ENCODE peak calls at places on chromosomes 11 and 22, in ten cellular contexts. F is stimulated activated CD4-positive, alpha-beta T cell treated with anti-CD3 and anti-CD28 coated beads, Interleukin-2, amount 100 ng/mL, for 48 hours; H is SHP77 treated with DMSO at 0.1 percent for 48 hours; O is fibroblast of mammary gland; N is Caco-2; Y is Kasumi-1; E is T-cell; J is germinal center; S is astrocyte of the cerebellum; Z is effector CD4-positive, alpha-beta T cell. L is an unnamed sample.

GRCh38 chr11:72786305-72787261 is 7.3 kb downstream of the STARD10 start:
- DNase-seq in O (no peak), J (no peak), N (peak; percentile 100), H (peak; percentile 30), E (no peak), S (no peak), Y (peak; percentile 81), F (no peak), Z (no peak), L (no peak)

GRCh38 chr11:70470127-70470526 is 71.8 kb downstream of the CTTN start:
- DNase-seq in J (peak; percentile 62), Z (no peak), Y (peak; percentile 39), E (no peak), O (peak; percentile 24), F (no peak), N (no peak), H (no peak), S (no peak), L (peak; percentile 92)

GRCh38 chr22:50471197-50471847 is 3.5 kb downstream of the SBF1 start:
- DNase-seq in Y (no peak), F (no peak), S (no peak), Z (no peak), E (no peak), N (no peak), J (no peak), O (no peak), H (no peak), L (no peak)

GRCh38 chr22:44396727-44397722 is 84.3 kb upstream of the SHISAL1 start:
- DNase-seq in Z (no peak), S (no peak), O (no peak), H (no peak), Y (no peak), E (no peak), F (no peak), J (no peak), N (no peak), L (no peak)

GRCh38 chr11:113016905-113017304 is 55.7 kb downstream of the NCAM1 start:
- DNase-seq in F (no peak), H (no peak), Z (no peak), J (no peak), E (no peak), O (no peak), Y (no peak), S (no peak), N (no peak), L (no peak)

GRCh38 chr11:111307472-111308108 is 9.2 kb downstream of the POU2AF3 start:
- DNase-seq in O (no peak), H (peak; percentile 27), F (no peak), Y (no peak), N (no peak), S (no peak), E (no peak), Z (no peak), J (no peak), L (no peak)

GRCh38 chr11:67118801-67119576 is at the start of gene KDM2A:
- DNase-seq in H (peak; percentile 98), Z (peak; percentile 98), Y (peak; percentile 98), F (peak; percentile 98), S (peak; percentile 97), E (peak; percentile 94), J (peak; percentile 100), O (peak; percentile 98), N (peak; percentile 99), L (peak; percentile 92)

GRCh38 chr11:17739945-17740338 is 5.4 kb downstream of the KCNC1 start:
- DNase-seq in H (no peak), N (no peak), E (no peak), F (no peak), S (no peak), Z (no peak), Y (no peak), J (no peak), O (no peak), L (no peak)

GRCh38 chr11:33554219-33554618 is 146.4 kb downstream of the C11orf91 start:
- DNase-seq in Y (no peak), N (no peak), F (no peak), E (no peak), Z (no peak), H (no peak), J (no peak), O (no peak), S (no peak), L (no peak)

GRCh38 chr11:61049854-61050253 is 52.4 kb upstream of the CD5 start:
- DNase-seq in O (no peak), S (no peak), Z (no peak), Y (no peak), E (no peak), N (no peak), H (no peak), J (no peak), F (no peak), L (no peak)

GRCh38 chr11:17695454-17696441 is 23.6 kb upstream of the MYOD1 start:
- DNase-seq in H (no peak), S (no peak), Y (no peak), J (no peak), F (no peak), Z (no peak), O (no peak), E (no peak), N (no peak), L (no peak)

GRCh38 chr11:12050911-12051667 is 42.7 kb upstream of the DKK3 start:
- DNase-seq in Y (no peak), Z (no peak), J (no peak), E (no peak), O (no peak), N (no peak), S (no peak), H (peak; percentile 40), F (no peak), L (no peak)

GRCh38 chr11:57214087-57214395 is 23.0 kb downstream of the APLNR start:
- DNase-seq in H (no peak), Y (no peak), J (no peak), F (no peak), Z (no peak), O (peak; percentile 30), E (no peak), N (no peak), S (no peak), L (no peak)

GRCh38 chr11:124536520-124536919 is 6.9 kb downstream of the OR8B12 start:
- DNase-seq in O (peak; percentile 79), E (no peak), Z (no peak), H (no peak), N (peak; percentile 66), S (no peak), J (no peak), Y (peak; percentile 88), F (no peak), L (peak; percentile 7)

GRCh38 chr11:35158371-35159081 is 19.6 kb downstream of the CD44 start:
- DNase-seq in S (no peak), N (no peak), O (peak; percentile 76), Y (no peak), Z (no peak), E (no peak), J (no peak), F (no peak), H (no peak), L (no peak)

GRCh38 chr11:93396356-93396755 is 65.8 kb downstream of the DEUP1 start:
- DNase-seq in H (no peak), E (no peak), J (no peak), N (no peak), Z (no peak), S (peak; percentile 78), Y (no peak), O (no peak), F (no peak), L (no peak)

GRCh38 chr11:69301491-69302401 is 7.8 kb downstream of the MYEOV start:
- DNase-seq in F (no peak), J (no peak), E (no peak), S (no peak), N (peak; percentile 62), Y (no peak), H (no peak), Z (no peak), O (peak; percentile 90), L (peak; percentile 100)

GRCh38 chr22:45029501-45029900 is 19.7 kb upstream of the PHF21B start:
- DNase-seq in H (no peak), J (no peak), N (no peak), S (no peak), O (no peak), E (no peak), F (no peak), Z (no peak), Y (no peak), L (no peak)

GRCh38 chr11:44795803-44796535 is 69.2 kb downstream of the TSPAN18 start:
- DNase-seq in Y (no peak), E (no peak), N (no peak), J (no peak), Z (no peak), S (no peak), O (no peak), F (no peak), H (no peak), L (no peak)

GRCh38 chr22:35349704-35350538 is 31.0 kb upstream of the HMOX1 start:
- DNase-seq in E (no peak), S (no peak), Y (no peak), H (peak; percentile 54), F (no peak), Z (no peak), N (no peak), O (no peak), J (peak; percentile 63), L (no peak)

GRCh38 chr11:67572747-67573419 is 10.7 kb upstream of the GSTP1 start:
- DNase-seq in J (no peak), Z (no peak), Y (peak; percentile 65), N (peak; percentile 89), F (no peak), O (peak; percentile 50), E (no peak), S (no peak), H (peak; percentile 75), L (peak; percentile 59)

GRCh38 chr22:43263645-43264514 is 76.9 kb upstream of the TTLL12 start:
- DNase-seq in E (peak; percentile 46), O (peak; percentile 55), Y (peak; percentile 98), H (peak; percentile 70), F (peak; percentile 69), J (no peak), N (no peak), Z (peak; percentile 73), S (peak; percentile 65), L (peak; percentile 64)

GRCh38 chr11:36131719-36132349 is 157.4 kb downstream of the COMMD9 start:
- DNase-seq in Y (no peak), F (no peak), H (no peak), S (no peak), E (no peak), O (peak; percentile 67), J (peak; percentile 38), N (peak; percentile 19), Z (no peak), L (peak; percentile 23)